ENCODE peak calls at places on chromosomes 7 and 10, in six cellular contexts. Z is HCT116; M is HL-60; L is RWPE2; Q is CD4-positive, alpha-beta T cell; N is cardiac muscle cell. C is an unnamed sample. For H3K27me3, the result is how much of the 10 kb centered on the place peaks cover.

GRCh38 chr10:47026301-47027107 is 115.3 kb downstream of the PTPN20 start:
- DNase-seq in Z (no peak), M (no peak), L (no peak), Q (no peak), N (no peak), C (peak)

GRCh38 chr10:102654566-102654965 is 10.3 kb downstream of the TRIM8 start:
- DNase-seq in Z (no peak), M (no peak), L (peak), Q (no peak), N (no peak), C (no peak)

GRCh38 chr7:134562136-134562535 is 13.2 kb downstream of the AKR1B15 start:
- DNase-seq in Z (no peak), M (no peak), L (no peak), Q (peak), N (no peak), C (no peak)

GRCh38 chr10:33653584-33654367 is 319.3 kb upstream of the NRP1 start:
- DNase-seq in Z (no peak), M (no peak), L (no peak), Q (no peak), N (no peak), C (no peak)

GRCh38 chr7:151397026-151397425 is 12.8 kb downstream of the WDR86 start:
- DNase-seq in Z (no peak), M (no peak), L (no peak), Q (no peak), N (no peak), C (no peak)

GRCh38 chr10:23325132-23325531 is 19.5 kb downstream of the C10orf67 start:
- DNase-seq in Z (no peak), M (no peak), L (no peak), Q (no peak), N (no peak), C (no peak)

GRCh38 chr7:99437946-99438572 is 539 bp downstream of the PTCD1 start:
- DNase-seq in Z (no peak), M (no peak), L (no peak), Q (no peak), N (no peak), C (no peak)

GRCh38 chr10:131617113-131617877 is 283.5 kb upstream of the PPP2R2D start:
- DNase-seq in Z (no peak), M (no peak), L (no peak), Q (no peak), N (no peak), C (no peak)

GRCh38 chr7:121428857-121429489 is 32.9 kb upstream of the FAM3C start:
- DNase-seq in Z (no peak), M (no peak), L (no peak), Q (no peak), N (no peak), C (no peak)

GRCh38 chr7:76261935-76262334 is 40.5 kb upstream of the HSPB1 start:
- DNase-seq in Z (no peak), M (no peak), L (no peak), Q (no peak), N (no peak), C (no peak)

GRCh38 chr7:148979827-148980226 is 48.5 kb downstream of the PDIA4 start:
- DNase-seq in Z (no peak), M (no peak), L (no peak), Q (no peak), N (no peak), C (no peak)

GRCh38 chr7:107103369-107103768 is 58.9 kb downstream of the PRKAR2B start:
- DNase-seq in Z (no peak), M (no peak), L (no peak), Q (no peak), N (no peak), C (no peak)

GRCh38 chr7:3482147-3482921 is 181.3 kb downstream of the SDK1 start:
- DNase-seq in Z (peak), M (no peak), L (no peak), Q (no peak), N (peak), C (no peak)

GRCh38 chr7:83594076-83594475 is 54.9 kb downstream of the SEMA3E start:
- DNase-seq in Z (no peak), M (no peak), L (no peak), Q (no peak), N (no peak), C (no peak)

GRCh38 chr7:55056577-55057480 is 38.0 kb downstream of the EGFR start:
- DNase-seq in Z (no peak), M (no peak), L (no peak), Q (no peak), N (no peak), C (no peak)

GRCh38 chr10:62121197-62121550 is 147.5 kb downstream of the RTKN2 start:
- DNase-seq in Z (no peak), M (no peak), L (no peak), Q (no peak), N (no peak), C (no peak)

GRCh38 chr7:151068069-151068773 is 8.8 kb downstream of the SLC4A2 start:
- DNase-seq in Z (no peak), M (no peak), L (no peak), Q (no peak), N (no peak), C (no peak)

GRCh38 chr10:4450981-4451501 is 375.0 kb upstream of the AKR1E2 start:
- DNase-seq in Z (no peak), M (no peak), L (no peak), Q (no peak), N (no peak), C (no peak)

GRCh38 chr7:150778738-150779301 is 21.3 kb downstream of the TMEM176B start:
- DNase-seq in Z (peak), M (no peak), L (no peak), Q (peak), N (peak), C (peak)

GRCh38 chr10:2928219-2928840 is 139.0 kb upstream of the PFKP start:
- DNase-seq in Z (peak), M (peak), L (no peak), Q (peak), N (peak), C (peak)

GRCh38 chr10:37619336-37619735 is 238.1 kb downstream of the ZNF248 start:
- DNase-seq in Z (no peak), M (no peak), L (no peak), Q (no peak), N (no peak), C (no peak)

GRCh38 chr7:106317971-106318370 is 33.2 kb upstream of the NAMPT start:
- DNase-seq in Z (no peak), M (no peak), L (no peak), Q (no peak), N (no peak), C (no peak)

GRCh38 chr7:25849361-25850184 is 302.4 kb upstream of the NFE2L3 start:
- DNase-seq in Z (no peak), M (no peak), L (no peak), Q (no peak), N (no peak), C (no peak)

GRCh38 chr7:150901160-150902035 is 49.1 kb downstream of the AOC1 start:
- DNase-seq in Z (no peak), M (no peak), L (no peak), Q (no peak), N (no peak), C (peak)

GRCh38 chr10:5584895-5585516 is 60.2 kb downstream of the CALML3 start:
- DNase-seq in Z (peak), M (no peak), L (peak), Q (no peak), N (no peak), C (no peak)

GRCh38 chr10:93464826-93465388 is 17.2 kb downstream of the MYOF start:
- DNase-seq in Z (no peak), M (no peak), L (no peak), Q (no peak), N (no peak), C (no peak)

GRCh38 chr10:20573924-20574323 is 323.2 kb downstream of the NEBL start:
- DNase-seq in Z (no peak), M (no peak), L (no peak), Q (no peak), N (no peak), C (no peak)

GRCh38 chr7:24152356-24152755 is 131.6 kb upstream of the NPY start:
- DNase-seq in Z (no peak), M (no peak), L (no peak), Q (no peak), N (no peak), C (peak)

GRCh38 chr7:156560696-156561210 is 79.8 kb upstream of the RNF32 start:
- DNase-seq in Z (no peak), M (no peak), L (no peak), Q (no peak), N (no peak), C (no peak)

GRCh38 chr7:2202901-2203550 is 29.7 kb downstream of the MAD1L1 start:
- DNase-seq in Z (no peak), M (no peak), L (no peak), Q (no peak), N (no peak), C (no peak)

GRCh38 chr10:88064608-88065383 is 201.4 kb downstream of the PTEN start:
- DNase-seq in Z (no peak), M (peak), L (no peak), Q (peak), N (no peak), C (peak)

DNA sequence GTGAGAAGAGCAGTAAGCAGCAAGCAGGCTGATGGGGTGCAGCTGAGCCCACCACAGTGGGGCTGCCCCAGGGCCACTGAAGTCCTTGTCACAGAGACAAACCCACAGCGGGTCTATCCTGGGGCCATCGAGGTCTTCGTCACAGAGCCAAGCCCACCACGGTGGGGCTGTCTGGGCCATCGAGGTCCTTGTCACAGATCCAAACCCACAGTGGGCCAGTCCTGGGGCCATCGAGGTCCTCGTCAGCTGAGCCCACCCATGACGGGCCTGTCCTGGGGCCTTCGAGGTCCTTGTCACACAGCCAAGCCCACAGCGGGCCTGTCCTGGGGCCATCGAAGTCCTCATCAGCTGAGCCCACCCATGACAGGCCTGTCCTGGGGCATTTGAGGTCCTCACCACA is 549.9 kb downstream of the DNAJB6 start:
- DNase-seq in Z (no peak), M (no peak), L (peak), Q (no peak), N (no peak), C (no peak)
- H3K27me3 ChIP-seq in Z (under half), M (under half), L (under half), Q (under half), N (under half), C (under half)

DNA sequence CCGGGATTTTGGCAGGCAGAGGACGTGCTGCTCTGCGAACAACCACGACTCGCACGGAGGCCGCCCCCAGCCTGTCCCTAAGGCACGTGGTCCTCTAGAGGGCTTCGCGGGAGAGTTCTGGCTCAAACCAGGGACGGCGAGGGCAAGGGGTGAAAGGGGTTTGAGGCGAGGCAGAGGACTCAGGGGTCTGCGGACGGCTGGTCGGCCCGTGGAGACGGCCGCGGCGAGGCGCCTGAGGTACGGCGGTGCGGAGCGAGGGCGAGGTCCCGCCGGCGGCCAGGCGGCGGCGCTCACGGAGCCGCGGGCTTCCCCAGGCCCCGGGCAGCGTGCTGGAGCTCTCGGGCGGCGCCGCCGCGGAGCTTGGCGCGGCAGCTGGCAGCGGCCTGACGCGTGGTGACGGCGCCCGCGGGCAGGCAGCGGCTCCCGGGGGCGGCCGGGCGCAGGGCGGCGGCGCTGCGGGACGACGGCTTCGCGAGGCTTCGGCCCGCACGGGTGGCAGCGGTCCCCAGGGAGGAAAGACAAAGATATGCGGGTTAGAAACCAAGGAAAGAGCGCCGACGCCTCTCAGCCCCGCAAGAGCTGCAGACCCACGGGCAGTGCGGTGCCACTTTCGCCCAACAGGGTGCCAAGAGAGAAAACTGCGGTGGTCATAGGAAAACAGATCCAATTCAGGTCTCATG is 44.8 kb downstream of the ZNF800 start:
- DNase-seq in Z (no peak), M (peak), L (no peak), Q (peak), N (peak), C (peak)
- TF ChIP-seq CTCF in Z (no peak), M (peak), L (peak), Q (peak), N (peak), C (peak)

DNA sequence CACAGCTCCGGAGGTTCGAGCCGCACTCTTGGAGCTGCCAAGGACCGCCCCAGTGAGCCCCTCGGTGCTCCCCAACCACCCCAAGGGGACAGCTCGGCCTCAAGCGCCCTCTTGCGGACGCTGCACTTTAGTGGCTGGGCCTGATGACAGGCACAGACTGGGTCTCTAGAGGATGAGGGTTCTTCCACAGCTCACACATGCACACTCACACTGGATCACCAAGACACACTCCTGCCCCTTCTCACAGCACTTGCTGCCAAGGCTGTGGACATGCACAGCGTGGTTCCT is 2.1 kb downstream of the RET start:
- DNase-seq in Z (no peak), M (no peak), L (no peak), Q (no peak), N (peak), C (peak)
- H3K27me3 ChIP-seq in Z (under half), M (under half), L (under half), Q (under half), N (half or more), C (under half)

GRCh38 chr7:47444376-47445098 is 137.4 kb downstream of the TNS3 start:
- DNase-seq in Z (no peak), M (no peak), L (no peak), Q (no peak), N (peak), C (no peak)
- TF ChIP-seq CTCF in Z (peak), M (peak), L (peak), Q (no peak), N (peak), C (peak)

DNA sequence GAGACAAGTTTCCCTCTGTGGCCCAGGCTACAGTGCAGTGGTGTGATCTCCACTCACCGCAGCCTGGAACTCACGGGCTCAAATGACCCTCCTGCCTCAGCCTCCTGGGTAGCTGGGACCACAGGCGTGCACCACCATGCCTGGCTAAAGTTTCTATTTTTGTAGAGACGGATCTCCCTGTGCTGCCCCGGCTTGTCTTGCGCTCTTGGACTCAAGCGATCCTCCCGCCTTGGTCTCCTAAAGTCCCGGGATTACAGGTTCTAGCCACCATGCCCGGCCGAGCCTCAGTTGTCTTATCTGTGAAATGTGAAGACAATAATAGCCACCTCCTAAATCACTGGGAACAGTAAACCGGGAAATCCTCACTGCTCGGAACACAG is 88.1 kb downstream of the FOXL3 start:
- DNase-seq in Z (no peak), M (no peak), L (peak), Q (no peak), N (no peak), C (peak)
- H3K27me3 ChIP-seq in Z (under half), M (under half), L (under half), Q (under half), N (under half), C (under half)